ENCODE peak calls at places on chromosomes 12 and 14, in ten cellular contexts. S is prostate gland; D is CD8-positive, alpha-beta T cell; B is HepG2; K is adipocyte; V is CD8-positive, alpha-beta memory T cell; R is fibroblast of lung; J is MM.1S; F is iPS DF 6.9; H is IMR-90. O is an unnamed sample. For H3K4me1, the result is how much of the 10 kb centered on the place peaks cover.

GRCh38 chr12:14505626-14506596 is 61.8 kb downstream of the PLBD1 start:
- DNase-seq in F (no peak), R (no peak), J (no peak), D (no peak), K (no peak), V (no peak), H (no peak), B (no peak), S (no peak), O (no peak)

GRCh38 chr12:56487448-56488040 is 417 bp downstream of the GLS2 start:
- DNase-seq in B (peak), D (no peak), F (no peak), V (peak), R (peak), K (peak), H (no peak), J (peak), S (peak), O (no peak)

GRCh38 chr12:52256165-52256935 is 18.1 kb upstream of the KRT86 start:
- DNase-seq in K (no peak), S (no peak), D (no peak), F (no peak), H (no peak), J (no peak), R (no peak), V (no peak), B (no peak), O (no peak)

GRCh38 chr14:62722406-62722805 is 322.9 kb downstream of the KCNH5 start:
- DNase-seq in V (no peak), J (no peak), K (peak), B (no peak), F (no peak), D (no peak), R (no peak), H (peak), S (no peak), O (no peak)

GRCh38 chr12:119788783-119789182 is 88.3 kb downstream of the CIT start:
- DNase-seq in H (peak), F (no peak), K (peak), R (no peak), B (no peak), V (no peak), J (no peak), S (no peak), D (no peak), O (no peak)

GRCh38 chr14:23487216-23487615 is 17.7 kb downstream of the NGDN start:
- DNase-seq in S (no peak), D (no peak), V (no peak), F (no peak), J (no peak), R (no peak), B (no peak), K (no peak), H (no peak), O (no peak)

GRCh38 chr12:121620328-121620891 is 5.9 kb upstream of the ORAI1 start:
- DNase-seq in S (no peak), R (no peak), F (no peak), V (no peak), H (no peak), B (no peak), K (no peak), D (no peak), J (no peak), O (no peak)

GRCh38 chr12:55694651-55695050 is 13.1 kb downstream of the ITGA7 start:
- DNase-seq in B (no peak), D (no peak), K (no peak), F (no peak), S (no peak), V (no peak), H (no peak), R (no peak), J (no peak), O (no peak)

GRCh38 chr12:7542813-7543212 is 39.2 kb upstream of the CD163 start:
- DNase-seq in F (no peak), K (peak), D (no peak), H (peak), J (no peak), V (no peak), B (no peak), S (no peak), R (no peak), O (no peak)

GRCh38 chr12:75965661-75966060 is 65.9 kb downstream of the PHLDA1 start:
- DNase-seq in B (no peak), V (no peak), J (no peak), R (no peak), S (no peak), H (no peak), F (no peak), K (no peak), D (no peak), O (no peak)

GRCh38 chr12:2152134-2152533 is 99.3 kb downstream of the CACNA1C start:
- DNase-seq in B (no peak), S (no peak), R (no peak), F (no peak), D (no peak), K (no peak), V (no peak), J (peak), H (no peak), O (no peak)

GRCh38 chr14:76958020-76958965 is 70.2 kb downstream of the IRF2BPL start:
- DNase-seq in J (no peak), F (no peak), S (no peak), B (no peak), K (no peak), D (no peak), H (no peak), R (no peak), V (no peak), O (no peak)

GRCh38 chr12:65331456-65331855 is 53.0 kb downstream of the MSRB3 start:
- DNase-seq in F (no peak), J (no peak), R (no peak), S (no peak), H (no peak), D (no peak), K (no peak), V (no peak), B (no peak), O (no peak)

GRCh38 chr14:23113346-23114119 is 5.5 kb downstream of the CEBPE start:
- DNase-seq in S (no peak), J (no peak), R (peak), V (no peak), B (no peak), K (peak), F (no peak), H (peak), D (no peak), O (no peak)

GRCh38 chr14:94005324-94005723 is 8.2 kb downstream of the CCDC197 start:
- DNase-seq in S (no peak), R (no peak), V (no peak), F (no peak), D (no peak), H (no peak), K (no peak), J (no peak), B (no peak), O (no peak)

GRCh38 chr12:26173153-26173552 is 22.2 kb upstream of the SSPN start:
- DNase-seq in J (no peak), S (no peak), K (no peak), D (no peak), B (no peak), F (no peak), V (no peak), R (no peak), H (no peak), O (no peak)

GRCh38 chr14:76977793-76978730 is 50.4 kb downstream of the IRF2BPL start:
- DNase-seq in V (peak), R (peak), D (peak), J (no peak), K (peak), S (no peak), H (peak), B (peak), F (no peak), O (peak)

GRCh38 chr14:24264298-24264697 is 1.3 kb upstream of the TGM1 start:
- DNase-seq in V (no peak), J (no peak), S (no peak), B (no peak), D (no peak), F (no peak), K (no peak), R (peak), H (no peak), O (no peak)

GRCh38 chr12:64819816-64820402 is 4.5 kb upstream of the TBC1D30 start:
- DNase-seq in S (no peak), F (no peak), H (no peak), D (no peak), B (no peak), V (no peak), J (no peak), R (no peak), K (no peak), O (no peak)

GRCh38 chr14:61076531-61076930 is 95.5 kb downstream of the SLC38A6 start:
- DNase-seq in H (peak), D (no peak), J (no peak), B (peak), K (peak), F (no peak), V (no peak), R (peak), S (no peak), O (no peak)

GRCh38 chr14:65277580-65278270 is 134.8 kb upstream of the FUT8 start:
- DNase-seq in J (no peak), V (no peak), D (no peak), R (no peak), K (peak), F (no peak), S (no peak), B (no peak), H (no peak), O (no peak)

GRCh38 chr14:76118594-76118993 is 33.1 kb upstream of the GPATCH2L start:
- DNase-seq in R (no peak), K (no peak), F (no peak), H (no peak), D (no peak), B (peak), V (no peak), J (no peak), S (no peak), O (no peak)

GRCh38 chr12:123431951-123432886 is 4.3 kb downstream of the RILPL2 start:
- DNase-seq in B (no peak), D (no peak), V (no peak), R (no peak), F (no peak), H (no peak), S (no peak), J (no peak), K (no peak), O (no peak)

GRCh38 chr12:105462841-105463240 is 132.3 kb downstream of the C12orf75 start:
- DNase-seq in R (peak), J (no peak), V (no peak), H (peak), D (no peak), K (no peak), S (no peak), F (no peak), B (no peak), O (no peak)

GRCh38 chr12:57623811-57624390 is 9.1 kb downstream of the B4GALNT1 start:
- DNase-seq in J (no peak), S (no peak), K (no peak), B (no peak), H (no peak), F (no peak), V (no peak), D (no peak), R (no peak), O (no peak)

GRCh38 chr12:71958056-71958455 is 19.4 kb downstream of the TPH2 start:
- DNase-seq in F (no peak), H (peak), S (no peak), V (no peak), B (peak), K (peak), R (peak), J (no peak), D (no peak), O (no peak)

GRCh38 chr12:77032406-77032805 is 33.0 kb downstream of the E2F7 start:
- DNase-seq in K (no peak), R (peak), V (no peak), H (peak), D (no peak), B (no peak), S (no peak), F (no peak), J (no peak), O (no peak)

GRCh38 chr14:80930836-80931389 is 10.6 kb downstream of the CEP128 start:
- DNase-seq in K (no peak), J (peak), F (no peak), D (peak), S (no peak), V (peak), H (peak), R (peak), B (no peak), O (no peak)

GRCh38 chr12:19893514-19893913 is 454.2 kb downstream of the AEBP2 start:
- DNase-seq in F (no peak), R (peak), S (no peak), K (peak), V (no peak), D (no peak), H (peak), J (peak), B (no peak), O (no peak)

GRCh38 chr12:24921251-24922038 is 27.5 kb downstream of the BCAT1 start:
- DNase-seq in F (no peak), K (peak), R (peak), S (no peak), D (no peak), H (peak), B (peak), J (no peak), V (no peak), O (no peak)

DNA sequence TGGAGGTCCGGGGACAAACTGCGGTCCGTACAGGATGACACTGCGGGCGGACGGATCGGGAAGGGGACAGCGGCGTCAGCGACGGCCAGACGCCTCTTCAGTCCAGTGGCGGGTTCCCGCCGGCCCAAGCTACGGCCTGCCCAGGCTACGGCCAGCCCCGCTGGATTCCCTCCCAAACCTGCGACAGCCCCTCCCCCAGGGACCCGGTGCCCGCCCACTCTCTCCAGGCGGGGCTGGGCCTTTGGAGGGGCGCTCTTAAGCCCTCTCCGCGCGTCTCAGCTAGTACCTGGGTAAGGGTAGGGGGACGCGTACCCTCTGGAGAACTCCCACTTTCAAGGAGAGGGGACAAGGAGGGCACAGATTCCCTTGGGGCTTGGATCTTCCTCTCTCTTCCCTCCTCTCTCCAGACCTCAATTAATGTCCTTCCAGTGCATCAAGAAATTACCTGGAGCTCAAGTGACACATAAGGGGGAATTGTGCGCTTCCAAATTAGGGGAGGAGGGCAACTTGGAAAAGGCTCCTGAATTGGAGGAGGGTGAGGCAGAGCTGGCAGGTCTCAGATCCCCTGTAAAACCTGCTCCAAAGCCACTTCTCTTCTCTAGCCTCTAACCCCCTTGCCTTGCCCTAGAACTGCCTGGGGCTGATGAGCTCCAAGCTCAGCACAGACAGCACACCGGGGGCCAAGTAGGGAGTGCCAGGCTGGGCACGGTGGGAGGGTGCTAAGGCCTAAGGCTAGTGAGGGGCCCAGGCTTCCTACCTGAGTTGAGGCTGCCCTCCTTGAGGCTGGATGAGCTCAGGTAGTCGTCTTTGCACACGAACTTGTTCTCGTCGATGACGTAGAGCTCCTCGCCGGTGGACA is 3.1 kb downstream of the LHX5 start:
- DNase-seq in B (no peak), J (no peak), R (no peak), S (no peak), K (no peak), F (no peak), V (no peak), H (no peak), D (no peak), O (no peak)
- H3K4me1 ChIP-seq in B (under half), J (under half), R (under half), S (under half), K (under half), F (under half), V (under half), H (under half), D (under half), O (under half)

GRCh38 chr14:56135668-56136067 is 17.5 kb downstream of the PELI2 start:
- DNase-seq in K (no peak), D (no peak), B (no peak), F (no peak), J (no peak), R (no peak), S (no peak), V (no peak), H (no peak), O (no peak)
- H3K4me1 ChIP-seq in K (under half), D (under half), B (under half), F (under half), J (under half), R (under half), S (under half), V (under half), H (under half), O (under half)

GRCh38 chr14:69680297-69680696 is 68.9 kb downstream of the SUSD6 start:
- DNase-seq in K (no peak), S (no peak), B (no peak), V (no peak), R (no peak), F (no peak), D (no peak), H (peak), J (no peak), O (no peak)
- H3K4me1 ChIP-seq in K (under half), S (under half), B (under half), V (half or more), R (under half), F (under half), D (under half), H (under half), J (under half), O (under half)

GRCh38 chr14:105172476-105172875 is 3.9 kb upstream of the JAG2 start:
- DNase-seq in K (no peak), F (no peak), V (no peak), B (no peak), D (no peak), S (no peak), R (no peak), H (no peak), J (no peak), O (no peak)
- H3K4me1 ChIP-seq in K (under half), F (under half), V (under half), B (under half), D (under half), S (under half), R (under half), H (under half), J (under half), O (under half)

GRCh38 chr14:37114559-37114958 is 57.8 kb downstream of the SLC25A21 start:
- DNase-seq in K (no peak), F (no peak), J (no peak), D (no peak), H (no peak), S (no peak), R (no peak), B (no peak), V (no peak), O (no peak)

GRCh38 chr14:37122919-37123639 is 49.3 kb downstream of the SLC25A21 start:
- DNase-seq in K (no peak), B (no peak), D (no peak), H (no peak), F (no peak), R (peak), J (no peak), S (no peak), V (no peak), O (no peak)

GRCh38 chr14:37122288-37122687 is 50.1 kb downstream of the SLC25A21 start:
- DNase-seq in B (peak), J (no peak), R (peak), D (no peak), H (peak), K (peak), F (no peak), S (no peak), V (no peak), O (no peak)

GRCh38 chr14:37116933-37117844 is 55.2 kb downstream of the SLC25A21 start:
- DNase-seq in K (peak), V (no peak), R (peak), F (no peak), B (peak), H (peak), J (no peak), D (no peak), S (no peak), O (no peak)

DNA sequence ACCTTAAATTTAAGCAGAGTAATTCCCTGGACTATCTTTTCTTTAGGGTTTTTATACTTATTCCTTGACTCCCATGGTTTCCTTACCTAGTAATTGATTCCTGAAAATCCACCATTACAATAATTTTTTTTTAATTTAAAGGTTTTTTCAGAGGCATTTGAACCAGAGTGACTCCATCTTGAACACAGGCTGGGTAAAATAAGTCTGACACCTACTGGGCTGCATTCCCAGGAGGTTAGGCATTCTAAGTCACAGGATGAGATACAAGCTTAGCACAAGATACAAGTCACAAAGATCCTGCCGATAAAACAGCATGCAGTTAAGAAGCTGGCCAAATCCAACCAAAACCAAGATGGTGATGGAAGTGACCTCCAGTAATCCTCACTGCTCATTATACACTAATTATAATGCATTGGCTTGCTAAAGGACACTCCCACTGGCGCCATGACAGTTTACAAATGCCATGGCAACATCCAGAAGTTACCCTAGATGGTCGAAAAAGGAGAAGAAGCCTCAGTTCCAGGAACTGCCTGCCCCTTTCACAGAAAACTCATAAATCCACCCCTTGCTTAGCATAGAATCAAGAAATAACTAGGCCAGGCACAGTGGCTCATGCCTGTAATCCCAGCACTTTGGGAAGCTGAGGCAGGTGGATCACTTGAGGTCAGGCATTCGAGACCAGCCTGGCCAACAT is 53.6 kb downstream of the SLC25A21 start:
- DNase-seq in S (no peak), H (no peak), J (no peak), V (no peak), D (no peak), K (no peak), R (no peak), B (no peak), F (no peak), O (no peak)
- H3K4me1 ChIP-seq in S (under half), H (under half), J (under half), V (under half), D (under half), K (under half), R (under half), B (under half), F (under half), O (under half)

DNA sequence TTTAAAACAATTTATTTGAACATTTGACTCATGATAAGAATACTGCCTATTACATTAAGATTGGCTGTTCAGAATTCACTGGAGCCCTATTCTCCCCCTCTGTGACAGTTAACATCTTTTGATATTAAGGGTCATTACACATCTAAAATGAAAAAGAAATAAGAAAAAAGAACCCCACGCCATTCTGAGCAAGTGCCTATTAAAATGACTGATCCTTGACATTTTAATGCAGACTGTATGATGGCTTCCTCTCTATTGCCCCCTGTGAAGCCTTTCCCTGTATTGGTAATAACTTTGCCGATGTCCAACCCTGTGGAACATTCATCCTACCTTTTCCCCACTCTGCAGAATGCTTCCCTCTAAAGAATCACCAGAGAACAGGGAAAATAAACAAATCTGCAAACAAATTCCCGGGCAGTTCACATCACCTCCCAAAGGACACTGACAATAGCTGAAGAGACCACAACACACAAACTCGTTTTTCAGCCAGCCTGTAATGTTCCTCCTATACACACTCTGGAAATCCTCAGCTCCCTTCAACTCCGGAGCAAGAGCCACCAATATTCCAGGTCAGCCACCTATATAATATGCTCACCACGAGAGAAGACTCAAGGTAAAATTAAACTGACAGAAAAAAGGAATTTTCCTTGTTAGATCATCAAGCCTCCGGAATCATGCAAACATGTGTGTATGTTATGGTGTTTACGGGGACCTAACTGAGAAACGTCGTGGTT is 2.1 kb downstream of the NIN start:
- DNase-seq in F (no peak), R (no peak), S (no peak), H (no peak), K (no peak), B (no peak), J (no peak), V (no peak), D (no peak), O (no peak)
- H3K4me1 ChIP-seq in F (under half), R (under half), S (under half), H (under half), K (under half), B (half or more), J (under half), V (half or more), D (half or more), O (under half)

GRCh38 chr12:11508699-11509098 is 113.3 kb upstream of the PRB2 start:
- DNase-seq in K (peak), J (no peak), H (peak), R (peak), F (no peak), S (no peak), B (no peak), V (no peak), D (no peak), O (no peak)
- H3K4me1 ChIP-seq in K (under half), J (under half), H (under half), R (under half), F (under half), S (under half), B (under half), V (under half), D (under half), O (under half)